ENCODE peak calls at places on chromosomes 12 and 14, in five cellular contexts. H is Peyer's patch, M is sigmoid colon, N is gastrocnemius medialis, I is tibial nerve. Y is an unnamed sample.

GRCh38 chr14:69558774-69559173 is 15.9 kb downstream of the CCDC177 start:
- DNase-seq in H (no peak), M (no peak), N (no peak), I (no peak), Y (no peak)

GRCh38 chr14:70663707-70664179 is 22.0 kb downstream of the TTC9 start:
- DNase-seq in H (no peak), M (no peak), N (no peak), I (no peak), Y (no peak)

GRCh38 chr14:102891556-102891955 is 30.9 kb upstream of the AMN start:
- DNase-seq in H (no peak), M (no peak), N (no peak), I (no peak), Y (no peak)

GRCh38 chr14:77099425-77100167 is 1.5 kb downstream of the CIPC start:
- DNase-seq in H (no peak), M (no peak), N (no peak), I (peak; percentile 56), Y (no peak)

GRCh38 chr12:54140958-54141388 is 47.8 kb downstream of the SMUG1 start:
- DNase-seq in H (no peak), M (no peak), N (no peak), I (peak; percentile 36), Y (no peak)

GRCh38 chr14:94110552-94111181 is at the start of gene IFI27:
- DNase-seq in H (peak; percentile 62), M (peak; percentile 76), N (no peak), I (peak; percentile 78), Y (no peak)

GRCh38 chr12:82694970-82695369 is 8.3 kb downstream of the TMTC2 start:
- DNase-seq in H (no peak), M (no peak), N (no peak), I (no peak), Y (no peak)

GRCh38 chr12:126055521-126055920 is 990.3 kb downstream of the AACS start:
- DNase-seq in H (no peak), M (no peak), N (no peak), I (no peak), Y (no peak)

GRCh38 chr14:53327716-53328115 is 174.6 kb upstream of the DDHD1 start:
- DNase-seq in H (no peak), M (no peak), N (no peak), I (no peak), Y (no peak)

GRCh38 chr14:94770815-94771190 is 890 bp upstream of the GSC start:
- DNase-seq in H (no peak), M (no peak), N (no peak), I (no peak), Y (no peak)

GRCh38 chr12:131402781-131403396 is 308.0 kb upstream of the SFSWAP start:
- DNase-seq in H (no peak), M (peak; percentile 58), N (no peak), I (no peak), Y (no peak)

GRCh38 chr12:82620917-82621316 is 65.8 kb upstream of the TMTC2 start:
- DNase-seq in H (no peak), M (no peak), N (no peak), I (no peak), Y (no peak)

DNA sequence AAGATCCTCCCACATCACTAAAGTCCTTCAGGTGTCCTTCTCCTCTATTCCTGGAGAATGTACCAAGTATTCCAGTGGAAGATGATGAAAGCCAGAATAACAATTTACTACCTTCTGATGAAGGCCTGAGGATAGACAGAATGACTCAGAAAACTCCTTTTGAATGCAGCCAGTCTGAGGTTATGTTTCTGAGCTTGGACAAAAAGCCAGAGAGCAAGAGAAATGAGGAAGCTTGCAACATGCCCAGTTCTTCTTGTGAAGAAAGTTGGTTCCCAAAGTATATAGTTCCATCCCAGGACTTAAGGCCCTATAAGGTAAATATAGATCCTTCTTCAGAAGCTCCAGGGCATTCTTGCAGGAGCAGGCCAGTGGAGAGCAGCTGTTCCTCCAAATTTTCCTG is 54.6 kb upstream of the HELB start:
- DNase-seq in H (no peak), M (no peak), N (no peak), I (no peak), Y (no peak)
- H3K36me3 ChIP-seq in H (no peaks in the 10 kb centered on the region), M (no peaks in the 10 kb centered on the region), N (no peaks in the 10 kb centered on the region), I (no peaks in the 10 kb centered on the region), Y (no peaks in the 10 kb centered on the region)

GRCh38 chr12:52903855-52904508 is 894 bp downstream of the KRT8 start:
- DNase-seq in H (no peak), M (no peak), N (no peak), I (no peak), Y (no peak)
- H3K4me3 ChIP-seq in H (peak overlapping the region; percentile 44), M (peak overlapping the region; percentile 63), N (peak overlapping the region; percentile 36), I (peak overlapping the region; percentile 38), Y (peak overlapping the region; percentile 55)

DNA sequence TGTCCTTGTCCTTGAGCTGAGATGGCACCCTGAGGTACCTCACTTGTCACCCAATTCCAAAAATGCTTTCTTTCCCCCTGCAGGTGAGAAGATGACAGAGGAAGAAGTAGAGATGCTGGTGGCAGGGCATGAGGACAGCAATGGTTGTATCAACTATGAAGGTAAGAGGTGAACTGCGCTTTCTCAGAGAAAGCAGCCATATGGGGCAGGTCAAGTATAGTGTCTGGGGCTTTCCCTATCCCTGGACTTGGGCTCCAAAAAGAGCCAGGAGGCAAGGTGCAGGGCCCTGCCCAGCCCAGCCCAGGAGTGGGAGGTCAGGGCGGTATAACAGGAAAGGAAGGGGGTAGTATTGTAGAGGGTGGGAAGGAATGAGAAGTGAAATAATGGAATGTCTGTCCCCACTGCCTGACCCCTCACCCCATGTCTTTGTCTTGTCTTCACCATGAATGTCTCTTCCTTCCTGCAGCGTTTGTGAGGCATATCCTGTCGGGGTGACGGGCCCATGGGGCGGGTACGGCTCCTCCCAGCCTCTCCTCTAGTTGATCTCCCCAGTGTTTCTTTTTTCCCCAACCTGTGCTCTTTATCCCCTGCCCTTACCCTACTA is 2.1 kb downstream of the MYL6 start:
- DNase-seq in H (peak; percentile 60), M (no peak), N (no peak), I (no peak), Y (no peak)
- TF ChIP-seq POLR2A in H (no peak), M (no peak), N (no peak), I (no peak), Y (peak; percentile 24)

GRCh38 chr14:60241091-60241490 is 7.9 kb upstream of the PPM1A start:
- DNase-seq in H (no peak), M (no peak), N (no peak), I (no peak), Y (no peak)
- H3K36me3 ChIP-seq in H (no peaks in the 10 kb centered on the region), M (no peaks in the 10 kb centered on the region), N (no peaks in the 10 kb centered on the region), I (no peaks in the 10 kb centered on the region), Y (no peaks in the 10 kb centered on the region)

DNA sequence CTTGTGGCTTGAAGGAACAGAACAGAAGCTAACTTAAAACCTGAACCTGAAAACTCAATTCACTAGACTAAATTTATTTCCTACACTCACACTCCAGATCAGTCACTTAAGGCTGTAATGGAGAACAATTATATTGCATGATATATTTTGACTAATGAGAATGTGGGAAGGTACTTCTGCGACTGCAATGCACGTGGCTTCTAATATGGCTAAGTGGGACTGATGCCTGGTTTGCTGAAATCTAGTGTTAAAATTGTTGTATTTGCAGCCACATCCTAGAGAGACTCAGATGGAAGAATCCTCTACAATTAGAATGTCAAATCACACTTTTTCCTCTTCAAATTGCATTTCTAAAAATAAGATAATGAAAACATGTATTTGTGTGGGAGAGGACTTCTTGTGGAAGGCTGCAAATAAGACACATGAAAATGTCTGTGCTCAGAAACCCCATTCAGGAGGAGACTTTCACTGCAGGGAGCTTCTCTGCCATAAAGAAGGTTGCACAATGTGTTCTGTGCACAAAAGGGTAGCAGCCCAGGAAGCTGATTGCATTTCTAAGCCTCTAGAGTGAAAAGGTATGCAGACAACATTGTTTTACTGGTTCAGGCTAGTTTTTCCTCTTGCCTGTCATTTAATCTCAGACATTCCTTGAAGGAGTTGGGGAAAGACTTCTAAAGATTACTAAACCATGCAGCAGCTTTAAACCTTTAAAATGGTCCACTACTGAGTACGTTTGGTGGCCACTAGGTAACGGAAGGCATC is 224.3 kb downstream of the NEDD1 start:
- DNase-seq in H (no peak), M (no peak), N (no peak), I (no peak), Y (no peak)
- H3K4me3 ChIP-seq in H (no peak overlapping the region), M (no peak overlapping the region), N (no peak overlapping the region), I (no peak overlapping the region), Y (no peak overlapping the region)

GRCh38 chr12:49126852-49127763 is 4.1 kb downstream of the TUBA1B start:
- DNase-seq in H (no peak), M (peak; percentile 3), N (no peak), I (no peak), Y (no peak)
- TF ChIP-seq POLR2A in H (no peak), M (no peak), N (no peak), I (no peak), Y (no peak)

GRCh38 chr12:11555743-11556625 is 93.5 kb upstream of the ETV6 start:
- DNase-seq in H (no peak), M (peak; percentile 77), N (no peak), I (no peak), Y (no peak)
- H3K36me3 ChIP-seq in H (no peaks in the 10 kb centered on the region), M (no peaks in the 10 kb centered on the region), N (no peaks in the 10 kb centered on the region), I (no peaks in the 10 kb centered on the region), Y (no peaks in the 10 kb centered on the region)

DNA sequence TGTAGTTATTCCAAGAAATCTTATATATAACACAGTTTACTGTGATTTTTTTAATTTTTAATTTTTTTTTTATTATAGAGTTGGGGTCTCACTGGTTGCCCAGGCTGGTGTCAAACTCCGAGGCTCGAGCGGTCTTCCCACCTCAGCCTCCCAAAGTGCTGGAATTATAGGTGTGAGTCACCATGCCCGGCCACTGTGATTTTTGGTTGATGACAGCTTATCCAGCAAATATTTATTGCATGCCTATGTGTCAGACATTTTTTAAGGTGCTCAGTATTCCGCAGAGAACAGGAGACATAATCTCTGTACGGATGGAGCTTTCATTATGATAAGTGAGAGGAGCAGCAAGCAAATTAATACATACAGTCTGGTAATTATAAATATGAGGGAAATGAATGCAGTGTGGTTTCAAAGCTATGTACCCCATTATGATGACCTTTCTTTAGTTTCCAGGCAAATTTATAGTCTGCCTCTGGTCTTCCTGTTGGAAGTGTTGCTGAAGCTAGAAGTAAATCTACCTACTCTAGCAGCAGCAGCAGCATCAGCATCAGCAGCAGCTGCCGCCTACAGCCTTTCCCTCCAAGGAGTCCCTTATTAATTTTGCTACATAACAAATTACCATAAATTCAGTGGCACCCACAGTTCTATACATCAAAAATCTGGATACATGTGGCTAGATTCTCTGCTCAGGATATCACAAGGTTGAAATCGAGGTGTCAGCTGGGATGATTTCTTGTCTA is 32.3 kb downstream of the FRS2 start:
- DNase-seq in H (no peak), M (no peak), N (no peak), I (no peak), Y (no peak)
- H3K4me3 ChIP-seq in H (no peak overlapping the region), M (no peak overlapping the region), N (no peak overlapping the region), I (no peak overlapping the region), Y (no peak overlapping the region)